ENCODE peak calls at places on chromosomes 5 and 9, in nine cellular contexts. H is SK-N-DZ; N is GM13977; O is NCI-H2081; K is A172; M is stimulated activated CD4-positive, alpha-beta T cell treated with anti-CD3 and anti-CD28 coated beads, Interleukin-1b, Interleukin-23, amount 100 ng/mL, for 4 hours; C is NCI-H1092; F is anterior cingulate cortex; Q is NCI-H2029 treated with DMSO at 0.1 percent for 48 hours. X is an unnamed sample.

GRCh38 chr9:97803167-97804058 is 49.6 kb upstream of the FOXE1 start:
- DNase-seq in H (peak; percentile 53), N (peak; percentile 94), O (peak; percentile 86), K (peak; percentile 67), M (peak; percentile 71), C (peak; percentile 53), F (peak; percentile 68), Q (peak; percentile 31), X (no peak)

GRCh38 chr5:146565764-146566163 is 49.8 kb upstream of the GPR151 start:
- DNase-seq in H (peak; percentile 79), N (peak; percentile 66), O (peak; percentile 71), K (peak; percentile 82), M (peak; percentile 13), C (peak; percentile 70), F (peak; percentile 46), Q (peak; percentile 67), X (peak; percentile 31)

GRCh38 chr5:176620333-176620981 is 9.9 kb downstream of the SNCB start:
- DNase-seq in H (no peak), N (no peak), O (no peak), K (no peak), M (no peak), C (no peak), F (no peak), Q (no peak), X (no peak)

GRCh38 chr5:123755587-123756324 is 243.8 kb downstream of the CSNK1G3 start:
- DNase-seq in H (no peak), N (no peak), O (no peak), K (no peak), M (no peak), C (no peak), F (no peak), Q (no peak), X (peak; percentile 6)

GRCh38 chr5:20276061-20276958 is 288.3 kb upstream of the CDH18 start:
- DNase-seq in H (no peak), N (no peak), O (no peak), K (peak; percentile 93), M (no peak), C (no peak), F (no peak), Q (no peak), X (peak; percentile 15)

GRCh38 chr5:169873642-169874041 is 106.7 kb downstream of the INSYN2B start:
- DNase-seq in H (no peak), N (no peak), O (no peak), K (no peak), M (no peak), C (no peak), F (peak; percentile 19), Q (no peak), X (no peak)

GRCh38 chr5:150164211-150164610 is 2.4 kb upstream of the CDX1 start:
- DNase-seq in H (no peak), N (no peak), O (no peak), K (no peak), M (no peak), C (no peak), F (no peak), Q (no peak), X (no peak)

GRCh38 chr9:126489604-126490593 is 123.8 kb upstream of the LMX1B start:
- DNase-seq in H (no peak), N (no peak), O (no peak), K (no peak), M (no peak), C (no peak), F (peak; percentile 48), Q (no peak), X (no peak)

GRCh38 chr9:70639853-70640814 is 225.7 kb upstream of the KLF9 start:
- DNase-seq in H (peak; percentile 68), N (no peak), O (peak; percentile 51), K (peak; percentile 55), M (no peak), C (peak; percentile 32), F (no peak), Q (peak; percentile 7), X (peak; percentile 39)

GRCh38 chr5:15117691-15118090 is 246.1 kb upstream of the ANKH start:
- DNase-seq in H (peak; percentile 32), N (no peak), O (no peak), K (no peak), M (no peak), C (no peak), F (no peak), Q (no peak), X (no peak)

GRCh38 chr5:34598177-34598794 is 57.8 kb upstream of the RAI14 start:
- DNase-seq in H (no peak), N (no peak), O (no peak), K (peak; percentile 93), M (no peak), C (no peak), F (no peak), Q (no peak), X (peak; percentile 83)

GRCh38 chr9:126067031-126067734 is 259.4 kb upstream of the MVB12B start:
- DNase-seq in H (no peak), N (no peak), O (no peak), K (no peak), M (no peak), C (no peak), F (no peak), Q (no peak), X (no peak)

X was measured in amniotic stem cell.